ENCODE peak calls at places on chromosome 3, in nine cellular contexts. L is endothelial cell, T is GM12878, A is WTC11, H is IMR-90, E is progenitor cell of endocrine pancreas, F is mammary epithelial cell, O is H9, Z is epithelial cell of esophagus. Y is an unnamed sample.

GRCh38 chr3:194312186-194312742 is 38.9 kb downstream of the CPN2 start:
- DNase-seq in L (no peak), H (no peak), E (no peak), F (no peak), Z (peak; percentile 42), O (no peak), A (no peak), T (no peak), Y (no peak)

GRCh38 chr3:99579965-99580364 is 58.4 kb upstream of the COL8A1 start:
- DNase-seq in F (no peak), L (no peak), O (no peak), Z (no peak), T (peak; percentile 7), H (no peak), E (no peak), A (no peak), Y (no peak)

GRCh38 chr3:163773136-163773535 is 1305.2 kb downstream of the SI start:
- DNase-seq in T (no peak), F (no peak), A (no peak), E (no peak), O (no peak), H (no peak), L (no peak), Z (peak; percentile 48), Y (no peak)

GRCh38 chr3:86830566-86830965 is 160.4 kb downstream of the VGLL3 start:
- DNase-seq in F (peak; percentile 11), E (no peak), A (no peak), L (no peak), T (no peak), H (peak; percentile 47), O (no peak), Z (no peak), Y (no peak)

GRCh38 chr3:14362890-14363289 is 39.5 kb upstream of the SLC6A6 start:
- DNase-seq in F (no peak), E (no peak), T (no peak), H (no peak), L (no peak), Z (no peak), A (no peak), O (no peak), Y (no peak)

GRCh38 chr3:133137042-133137393 is 98.8 kb downstream of the TMEM108 start:
- DNase-seq in Z (no peak), L (no peak), H (no peak), O (no peak), E (no peak), F (no peak), A (no peak), T (no peak), Y (no peak)

GRCh38 chr3:44412365-44412764 is 65.1 kb downstream of the ZNF445 start:
- DNase-seq in A (no peak), F (no peak), E (no peak), T (no peak), Z (no peak), O (no peak), H (no peak), L (no peak), Y (no peak)

GRCh38 chr3:170368921-170369320 is 11.4 kb downstream of the SKIL start:
- DNase-seq in E (no peak), A (no peak), H (no peak), O (no peak), L (no peak), Z (no peak), F (no peak), T (no peak), Y (no peak)

GRCh38 chr3:30437172-30437571 is 169.2 kb upstream of the TGFBR2 start:
- DNase-seq in F (peak; percentile 11), H (peak; percentile 62), T (no peak), L (no peak), A (no peak), O (no peak), E (no peak), Z (no peak), Y (no peak)

GRCh38 chr3:58183891-58184290 is 26.9 kb downstream of the DNASE1L3 start:
- DNase-seq in L (no peak), A (no peak), O (no peak), H (no peak), T (no peak), E (no peak), F (no peak), Z (no peak), Y (no peak)

DNA sequence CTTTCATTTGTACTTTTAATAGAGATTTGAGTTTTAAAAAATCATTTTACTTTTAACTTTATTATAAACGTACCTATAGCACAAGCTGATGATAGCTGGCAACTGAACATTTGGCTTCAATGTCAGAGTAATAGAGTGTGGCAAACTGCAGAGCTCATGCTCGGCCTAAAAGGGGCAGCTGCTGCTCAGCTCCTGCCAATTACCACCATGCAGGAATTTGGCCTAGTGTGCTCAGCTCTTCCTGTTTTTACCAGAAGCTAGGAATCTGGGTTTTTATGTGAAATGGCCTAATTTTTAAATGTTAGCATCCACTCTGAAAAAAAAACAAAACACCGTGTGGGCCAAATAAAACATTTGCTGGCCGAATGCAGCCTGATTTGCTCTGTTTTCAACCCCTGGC is 1.8 kb downstream of the IFT122 start:
- DNase-seq in H (peak; percentile 50), L (no peak), A (no peak), T (no peak), O (no peak), E (no peak), F (no peak), Z (no peak), Y (no peak)
- TF ChIP-seq CTCF in H (peak; percentile 19), L (no peak), A (no peak), T (no peak), O (no peak), E (no peak), F (no peak), Z (no peak), Y (no peak)

GRCh38 chr3:115832265-115832664 is 209.0 kb downstream of the GAP43 start:
- DNase-seq in E (no peak), A (no peak), O (no peak), T (no peak), F (no peak), Z (no peak), L (no peak), H (no peak), Y (no peak)
- TF ChIP-seq CTCF in E (no peak), A (no peak), O (no peak), T (no peak), F (no peak), Z (no peak), L (no peak), H (no peak), Y (no peak)

DNA sequence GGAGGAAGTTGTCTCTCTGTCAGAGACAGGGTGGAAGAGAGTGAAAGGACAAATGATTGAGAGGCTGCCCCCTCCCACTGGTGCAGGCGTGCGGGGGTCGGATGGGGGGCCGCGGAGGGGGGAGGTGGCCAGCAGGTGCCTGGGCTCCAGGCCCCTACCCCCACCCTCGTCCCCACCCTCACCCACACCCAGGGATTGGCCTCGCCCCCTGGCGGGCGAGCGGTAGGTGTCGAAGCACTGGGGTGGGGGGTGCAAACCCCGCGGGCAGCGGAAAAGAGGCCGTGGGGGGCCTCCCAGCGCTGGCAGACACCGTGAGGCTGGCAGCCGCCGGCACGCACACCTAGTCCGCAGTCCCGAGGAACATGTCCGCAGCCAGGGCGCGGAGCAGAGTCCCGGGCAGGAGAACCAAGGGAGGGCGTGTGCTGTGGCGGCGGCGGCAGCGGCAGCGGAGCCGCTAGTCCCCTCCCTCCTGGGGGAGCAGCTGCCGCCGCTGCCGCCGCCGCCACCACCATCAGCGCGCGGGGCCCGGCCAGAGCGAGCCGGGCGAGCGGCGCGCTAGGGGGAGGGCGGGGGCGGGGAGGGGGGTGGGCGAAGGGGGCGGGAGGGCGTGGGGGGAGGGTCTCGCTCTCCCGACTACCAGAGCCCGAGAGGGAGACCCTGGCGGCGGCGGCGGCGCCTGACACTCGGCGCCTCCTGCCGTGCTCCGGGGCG is at the start of gene KAT2B:
- DNase-seq in E (peak; percentile 86), H (peak; percentile 26), Z (peak; percentile 63), T (no peak), O (peak; percentile 64), F (peak; percentile 64), L (peak; percentile 76), A (peak; percentile 61), Y (peak; percentile 86)
- TF ChIP-seq CTCF in E (peak; percentile 66), H (peak; percentile 46), Z (peak; percentile 56), T (peak; percentile 42), O (peak; percentile 61), F (peak; percentile 75), L (peak; percentile 72), A (no peak), Y (peak; percentile 21)

DNA sequence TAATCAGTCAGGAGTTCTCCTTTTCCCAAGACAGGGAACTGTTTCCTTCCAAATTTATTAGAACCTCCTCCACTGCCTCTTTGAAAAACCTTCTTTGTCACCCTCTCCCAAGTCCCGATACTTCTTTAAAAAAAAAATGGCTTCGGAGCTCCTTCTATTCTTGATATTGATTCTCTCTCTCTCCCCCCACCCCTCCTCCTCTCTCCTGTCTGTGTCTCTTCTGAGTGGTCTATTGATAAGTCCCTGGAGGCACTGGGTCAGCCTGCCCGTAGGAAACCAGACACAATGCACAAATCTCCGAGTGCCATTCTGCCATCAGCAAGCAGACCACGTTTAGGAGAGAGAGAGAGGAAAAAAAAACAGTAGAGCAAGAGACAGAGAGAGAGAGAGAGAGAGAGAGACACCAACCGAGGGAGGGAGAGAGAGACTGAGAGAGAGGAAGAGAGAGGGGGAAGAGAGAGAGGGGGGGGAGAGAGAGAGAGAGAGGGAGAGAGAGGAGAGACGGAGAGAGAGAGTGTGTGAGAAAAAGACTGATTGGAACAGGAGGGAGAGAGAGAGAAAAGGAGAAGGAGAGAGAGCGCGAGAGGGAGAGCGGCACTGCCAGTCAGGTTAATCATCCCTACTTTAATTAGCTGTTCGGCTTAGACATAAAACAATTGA is 160.9 kb downstream of the TIGIT start:
- DNase-seq in F (peak; percentile 49), Z (no peak), E (no peak), L (no peak), A (no peak), T (no peak), H (no peak), O (no peak), Y (no peak)
- TF ChIP-seq CTCF in F (no peak), Z (no peak), E (no peak), L (no peak), A (no peak), T (no peak), H (no peak), O (no peak), Y (no peak)

GRCh38 chr3:128488636-128488994 is 4.4 kb downstream of the GATA2 start:
- DNase-seq in T (no peak), A (no peak), Z (no peak), L (no peak), O (no peak), E (no peak), H (no peak), F (no peak), Y (no peak)

GRCh38 chr3:128490650-128491070 is 2.3 kb downstream of the GATA2 start:
- DNase-seq in Z (no peak), O (no peak), H (no peak), A (no peak), E (no peak), F (no peak), T (no peak), L (no peak), Y (no peak)

GRCh38 chr3:128491071-128491899 is 1.7 kb downstream of the GATA2 start:
- DNase-seq in E (no peak), Z (no peak), A (peak; percentile 35), F (no peak), L (no peak), T (no peak), O (peak; percentile 47), H (no peak), Y (no peak)

GRCh38 chr3:128488995-128489859 is 3.8 kb downstream of the GATA2 start:
- DNase-seq in A (peak; percentile 56), L (peak; percentile 67), T (no peak), O (peak; percentile 52), H (no peak), F (no peak), E (no peak), Z (peak; percentile 19), Y (no peak)

GRCh38 chr3:128489860-128490649 is 2.9 kb downstream of the GATA2 start:
- DNase-seq in H (no peak), L (peak; percentile 61), F (peak; percentile 34), Z (peak; percentile 27), O (peak; percentile 71), E (no peak), T (no peak), A (peak; percentile 64), Y (peak; percentile 29)
- TF ChIP-seq CTCF in H (no peak), L (no peak), F (no peak), Z (no peak), O (no peak), E (peak; percentile 35), T (no peak), A (no peak), Y (no peak)